ENCODE peak calls at places on chromosomes 6 and 20, in four cellular contexts. I is body of pancreas; D is H54; Q is stimulated activated CD4-positive, alpha-beta T cell treated with anti-CD3 and anti-CD28 coated beads, TNF-alpha, amount 100 ng/mL, for 24 hours. B is an unnamed sample.

GRCh38 chr6:15879372-15880261 is 216.8 kb upstream of the DTNBP1 start:
- DNase-seq in I (peak), D (no peak), Q (peak), B (no peak)

GRCh38 chr20:58612021-58612700 is 38.9 kb upstream of the STX16 start:
- DNase-seq in I (no peak), Q (no peak), D (no peak), B (peak)

GRCh38 chr20:36116813-36117441 is 37.6 kb upstream of the EPB41L1 start:
- DNase-seq in Q (no peak), I (peak), D (peak), B (no peak)

GRCh38 chr20:46618316-46619110 is 32.7 kb downstream of the SLC13A3 start:
- DNase-seq in Q (no peak), I (no peak), D (no peak), B (no peak)

GRCh38 chr6:158707120-158707519 is 57.3 kb downstream of the SYTL3 start:
- DNase-seq in Q (no peak), D (peak), I (no peak), B (peak)

GRCh38 chr6:148720897-148721296 is 25.9 kb upstream of the UST start:
- DNase-seq in D (peak), I (no peak), Q (no peak), B (no peak)

GRCh38 chr6:135215563-135215962 is 34.5 kb downstream of the MYB start:
- DNase-seq in I (no peak), D (no peak), Q (no peak), B (no peak)

GRCh38 chr20:62623488-62624324 is 18.6 kb upstream of the SLCO4A1 start:
- DNase-seq in I (peak), D (peak), Q (peak), B (peak)

GRCh38 chr6:100267721-100268123 is 197.0 kb downstream of the SIM1 start:
- DNase-seq in Q (no peak), D (no peak), I (no peak), B (no peak)

GRCh38 chr20:46625875-46626373 is 25.3 kb downstream of the SLC13A3 start:
- DNase-seq in D (no peak), Q (no peak), I (no peak), B (no peak)

B was measured in testis.